ENCODE peak calls at places on chromosomes 2 and 18, in five cellular contexts. One of them, this sample, is unnamed.

GRCh38 chr2:189092936-189093335 is 86.6 kb downstream of the COL5A2 start:
- DNase-seq in body of pancreas: peak; percentile 34
- DNase-seq in mesendoderm: no peak
- DNase-seq in hepatocyte: no peak
- DNase-seq in lower lobe of right lung: no peak
- DNase-seq in this sample: no peak

GRCh38 chr2:232655392-232655791 is 22.0 kb downstream of the EFHD1 start:
- DNase-seq in mesendoderm: no peak
- DNase-seq in hepatocyte: no peak
- DNase-seq in body of pancreas: no peak
- DNase-seq in lower lobe of right lung: no peak
- DNase-seq in this sample: no peak

GRCh38 chr2:9428965-9429577 is 5.6 kb downstream of the CPSF3 start:
- DNase-seq in hepatocyte: no peak
- DNase-seq in lower lobe of right lung: no peak
- DNase-seq in body of pancreas: no peak
- DNase-seq in mesendoderm: no peak
- DNase-seq in this sample: no peak

GRCh38 chr2:68369340-68369734 is 4.3 kb downstream of the PLEK start:
- DNase-seq in lower lobe of right lung: no peak
- DNase-seq in mesendoderm: no peak
- DNase-seq in body of pancreas: no peak
- DNase-seq in hepatocyte: no peak
- DNase-seq in this sample: no peak

GRCh38 chr2:199128476-199129214 is 329.1 kb downstream of the SATB2 start:
- DNase-seq in body of pancreas: no peak
- DNase-seq in hepatocyte: no peak
- DNase-seq in lower lobe of right lung: no peak
- DNase-seq in mesendoderm: no peak
- DNase-seq in this sample: no peak

GRCh38 chr18:27778925-27779324 is 398.0 kb downstream of the CDH2 start:
- DNase-seq in mesendoderm: peak; percentile 35
- DNase-seq in body of pancreas: no peak
- DNase-seq in hepatocyte: no peak
- DNase-seq in lower lobe of right lung: no peak
- DNase-seq in this sample: no peak

GRCh38 chr18:78826631-78827030 is 153.0 kb upstream of the SALL3 start:
- DNase-seq in mesendoderm: no peak
- DNase-seq in hepatocyte: no peak
- DNase-seq in body of pancreas: no peak
- DNase-seq in lower lobe of right lung: no peak
- DNase-seq in this sample: no peak

GRCh38 chr2:3356799-3357198 is 20.8 kb downstream of the EIPR1 start:
- DNase-seq in lower lobe of right lung: no peak
- DNase-seq in mesendoderm: no peak
- DNase-seq in hepatocyte: no peak
- DNase-seq in body of pancreas: no peak
- DNase-seq in this sample: no peak

GRCh38 chr2:88059979-88060906 is 4.7 kb upstream of the KRCC1 start:
- DNase-seq in mesendoderm: peak; percentile 59
- DNase-seq in body of pancreas: peak; percentile 18
- DNase-seq in hepatocyte: peak; percentile 69
- DNase-seq in lower lobe of right lung: no peak
- DNase-seq in this sample: no peak

GRCh38 chr2:38794235-38794946 is 16.4 kb downstream of the GEMIN6 start:
- DNase-seq in body of pancreas: no peak
- DNase-seq in lower lobe of right lung: no peak
- DNase-seq in mesendoderm: no peak
- DNase-seq in hepatocyte: peak; percentile 53
- DNase-seq in this sample: no peak

GRCh38 chr18:9987355-9987754 is 73.5 kb downstream of the VAPA start:
- DNase-seq in body of pancreas: peak; percentile 35
- DNase-seq in lower lobe of right lung: no peak
- DNase-seq in hepatocyte: no peak
- DNase-seq in mesendoderm: no peak
- DNase-seq in this sample: no peak

GRCh38 chr2:168255866-168256265 is 8.5 kb upstream of the STK39 start:
- DNase-seq in lower lobe of right lung: no peak
- DNase-seq in hepatocyte: no peak
- DNase-seq in mesendoderm: no peak
- DNase-seq in body of pancreas: peak; percentile 71
- DNase-seq in this sample: no peak

GRCh38 chr2:227861011-227861410 is 10.4 kb upstream of the DAW1 start:
- DNase-seq in hepatocyte: no peak
- DNase-seq in body of pancreas: no peak
- DNase-seq in mesendoderm: no peak
- DNase-seq in lower lobe of right lung: no peak
- DNase-seq in this sample: no peak

GRCh38 chr18:11667578-11667977 is 21.5 kb upstream of the GNAL start:
- DNase-seq in hepatocyte: no peak
- DNase-seq in mesendoderm: no peak
- DNase-seq in lower lobe of right lung: no peak
- DNase-seq in body of pancreas: no peak
- DNase-seq in this sample: peak; percentile 25

GRCh38 chr2:111140815-111141214 is 20.1 kb downstream of the BCL2L11 start:
- DNase-seq in lower lobe of right lung: no peak
- DNase-seq in hepatocyte: no peak
- DNase-seq in mesendoderm: no peak
- DNase-seq in body of pancreas: no peak
- DNase-seq in this sample: no peak

GRCh38 chr2:196718796-196719564 is 79.5 kb downstream of the CCDC150 start:
- DNase-seq in mesendoderm: peak; percentile 62
- DNase-seq in hepatocyte: peak; percentile 75
- DNase-seq in body of pancreas: peak; percentile 62
- DNase-seq in lower lobe of right lung: no peak
- DNase-seq in this sample: no peak

GRCh38 chr2:74206180-74206688 is 7.8 kb downstream of the MTHFD2 start:
- DNase-seq in body of pancreas: no peak
- DNase-seq in hepatocyte: peak; percentile 20
- DNase-seq in mesendoderm: peak; percentile 69
- DNase-seq in lower lobe of right lung: no peak
- DNase-seq in this sample: no peak

GRCh38 chr2:150626934-150627336 is 139.5 kb upstream of the RND3 start:
- DNase-seq in mesendoderm: no peak
- DNase-seq in hepatocyte: no peak
- DNase-seq in body of pancreas: no peak
- DNase-seq in lower lobe of right lung: no peak
- DNase-seq in this sample: no peak

GRCh38 chr2:220373878-220374277 is 746.4 kb downstream of the SLC4A3 start:
- DNase-seq in mesendoderm: no peak
- DNase-seq in body of pancreas: no peak
- DNase-seq in hepatocyte: no peak
- DNase-seq in lower lobe of right lung: no peak
- DNase-seq in this sample: no peak

GRCh38 chr2:8882094-8882493 is 44.7 kb upstream of the KIDINS220 start:
- DNase-seq in mesendoderm: peak; percentile 87
- DNase-seq in hepatocyte: no peak
- DNase-seq in body of pancreas: no peak
- DNase-seq in lower lobe of right lung: no peak
- DNase-seq in this sample: no peak

GRCh38 chr2:179460530-179460929 is 195.9 kb upstream of the SESTD1 start:
- DNase-seq in lower lobe of right lung: no peak
- DNase-seq in mesendoderm: peak; percentile 50
- DNase-seq in hepatocyte: peak; percentile 67
- DNase-seq in body of pancreas: peak; percentile 4
- DNase-seq in this sample: no peak

GRCh38 chr2:124024491-124025348 is at the start of gene CNTNAP5:
- DNase-seq in hepatocyte: peak; percentile 87
- DNase-seq in mesendoderm: peak; percentile 85
- DNase-seq in body of pancreas: peak; percentile 64
- DNase-seq in lower lobe of right lung: peak; percentile 65
- DNase-seq in this sample: peak; percentile 82

GRCh38 chr2:19198376-19198775 is 160.0 kb downstream of the OSR1 start:
- DNase-seq in body of pancreas: no peak
- DNase-seq in hepatocyte: no peak
- DNase-seq in lower lobe of right lung: no peak
- DNase-seq in mesendoderm: no peak
- DNase-seq in this sample: no peak

GRCh38 chr2:239253264-239253663 is 147.6 kb downstream of the HDAC4 start:
- DNase-seq in body of pancreas: no peak
- DNase-seq in mesendoderm: no peak
- DNase-seq in lower lobe of right lung: no peak
- DNase-seq in hepatocyte: no peak
- DNase-seq in this sample: no peak

GRCh38 chr2:230868151-230868946 is 3.6 kb downstream of the ITM2C start:
- DNase-seq in body of pancreas: no peak
- DNase-seq in hepatocyte: peak; percentile 40
- DNase-seq in mesendoderm: peak; percentile 91
- DNase-seq in lower lobe of right lung: no peak
- DNase-seq in this sample: no peak

GRCh38 chr2:81839780-81840179 is 1535.2 kb upstream of the LRRTM1 start:
- DNase-seq in mesendoderm: no peak
- DNase-seq in lower lobe of right lung: no peak
- DNase-seq in hepatocyte: no peak
- DNase-seq in body of pancreas: no peak
- DNase-seq in this sample: no peak

GRCh38 chr2:69494126-69494525 is 56.9 kb upstream of the NFU1 start:
- DNase-seq in mesendoderm: no peak
- DNase-seq in lower lobe of right lung: no peak
- DNase-seq in body of pancreas: no peak
- DNase-seq in hepatocyte: no peak
- DNase-seq in this sample: no peak

GRCh38 chr2:188338463-188338862 is 46.8 kb downstream of the GULP1 start:
- DNase-seq in lower lobe of right lung: no peak
- DNase-seq in mesendoderm: no peak
- DNase-seq in hepatocyte: no peak
- DNase-seq in body of pancreas: no peak
- DNase-seq in this sample: no peak

GRCh38 chr2:110748489-110748867 is 16.1 kb downstream of the ACOXL start:
- DNase-seq in lower lobe of right lung: no peak
- DNase-seq in body of pancreas: no peak
- DNase-seq in hepatocyte: no peak
- DNase-seq in mesendoderm: no peak
- DNase-seq in this sample: no peak

GRCh38 chr2:97661927-97662326 is 1.9 kb downstream of the ACTR1B start:
- DNase-seq in hepatocyte: no peak
- DNase-seq in body of pancreas: no peak
- DNase-seq in mesendoderm: no peak
- DNase-seq in lower lobe of right lung: no peak
- DNase-seq in this sample: no peak

GRCh38 chr2:97658691-97659157 is 5.1 kb downstream of the ACTR1B start:
- DNase-seq in body of pancreas: no peak
- DNase-seq in lower lobe of right lung: no peak
- DNase-seq in mesendoderm: no peak
- DNase-seq in hepatocyte: no peak
- DNase-seq in this sample: no peak

GRCh38 chr2:97660775-97661417 is 2.9 kb downstream of the ACTR1B start:
- DNase-seq in lower lobe of right lung: no peak
- DNase-seq in body of pancreas: no peak
- DNase-seq in mesendoderm: no peak
- DNase-seq in hepatocyte: no peak
- DNase-seq in this sample: no peak

GRCh38 chr2:97659256-97660043 is 4.4 kb downstream of the ACTR1B start:
- DNase-seq in mesendoderm: no peak
- DNase-seq in lower lobe of right lung: no peak
- DNase-seq in body of pancreas: no peak
- DNase-seq in hepatocyte: no peak
- DNase-seq in this sample: no peak

GRCh38 chr2:97660044-97660774 is 3.6 kb downstream of the ACTR1B start:
- DNase-seq in body of pancreas: no peak
- DNase-seq in mesendoderm: no peak
- DNase-seq in hepatocyte: no peak
- DNase-seq in lower lobe of right lung: no peak
- DNase-seq in this sample: no peak
- H3K36me3 ChIP-seq in body of pancreas: peaks cover 17% of the 10 kb centered on the region
- H3K36me3 ChIP-seq in mesendoderm: peaks cover 2% of the 10 kb centered on the region
- H3K36me3 ChIP-seq in hepatocyte: no peaks in the 10 kb centered on the region
- H3K36me3 ChIP-seq in lower lobe of right lung: peaks cover 50% of the 10 kb centered on the region
- H3K36me3 ChIP-seq in this sample: peaks cover 29% of the 10 kb centered on the region

GRCh38 chr18:58662118-58662517 is 9.1 kb upstream of the MALT1 start:
- DNase-seq in hepatocyte: no peak
- DNase-seq in mesendoderm: no peak
- DNase-seq in lower lobe of right lung: no peak
- DNase-seq in body of pancreas: no peak
- DNase-seq in this sample: no peak

GRCh38 chr18:58657494-58657893 is 13.8 kb upstream of the MALT1 start:
- DNase-seq in body of pancreas: no peak
- DNase-seq in mesendoderm: no peak
- DNase-seq in lower lobe of right lung: no peak
- DNase-seq in hepatocyte: no peak
- DNase-seq in this sample: no peak

GRCh38 chr18:58660915-58661314 is 10.3 kb upstream of the MALT1 start:
- DNase-seq in body of pancreas: no peak
- DNase-seq in mesendoderm: no peak
- DNase-seq in hepatocyte: no peak
- DNase-seq in lower lobe of right lung: no peak
- DNase-seq in this sample: no peak

GRCh38 chr18:58659691-58660090 is 11.6 kb upstream of the MALT1 start:
- DNase-seq in mesendoderm: no peak
- DNase-seq in body of pancreas: no peak
- DNase-seq in lower lobe of right lung: no peak
- DNase-seq in hepatocyte: no peak
- DNase-seq in this sample: no peak

DNA sequence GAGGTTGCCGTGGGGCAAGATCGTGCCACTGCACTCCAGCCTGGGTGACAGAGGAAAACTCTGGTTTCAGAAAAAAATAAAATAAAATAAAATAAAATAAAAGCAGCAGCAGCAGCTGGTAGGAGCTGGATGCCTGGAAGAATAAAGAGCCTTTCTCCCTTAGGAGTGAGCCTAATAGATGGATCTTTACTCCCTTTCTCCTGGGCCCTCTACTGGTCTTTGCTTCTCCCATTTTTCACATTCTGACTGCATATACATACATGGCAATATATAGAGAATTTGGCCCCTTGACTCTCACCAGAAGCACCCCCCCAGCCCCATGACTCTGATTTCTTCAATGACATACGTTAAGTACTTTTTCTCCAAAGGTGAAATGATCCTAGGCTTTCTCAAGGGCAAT is 9.8 kb upstream of the MALT1 start:
- DNase-seq in body of pancreas: no peak
- DNase-seq in lower lobe of right lung: no peak
- DNase-seq in mesendoderm: peak; percentile 48
- DNase-seq in hepatocyte: peak; percentile 17
- DNase-seq in this sample: no peak
- H3K4me1 ChIP-seq in body of pancreas: no peaks in the 10 kb centered on the region
- H3K4me1 ChIP-seq in lower lobe of right lung: peaks cover 8% of the 10 kb centered on the region
- H3K4me1 ChIP-seq in mesendoderm: no peaks in the 10 kb centered on the region
- H3K4me1 ChIP-seq in hepatocyte: no peaks in the 10 kb centered on the region
- H3K4me1 ChIP-seq in this sample: no peaks in the 10 kb centered on the region

GRCh38 chr2:36330456-36331395 is 24.9 kb upstream of the CRIM1 start:
- DNase-seq in mesendoderm: no peak
- DNase-seq in body of pancreas: no peak
- DNase-seq in lower lobe of right lung: no peak
- DNase-seq in hepatocyte: no peak
- DNase-seq in this sample: no peak
- H3K36me3 ChIP-seq in mesendoderm: no peaks in the 10 kb centered on the region
- H3K36me3 ChIP-seq in body of pancreas: no peaks in the 10 kb centered on the region
- H3K36me3 ChIP-seq in lower lobe of right lung: no peaks in the 10 kb centered on the region
- H3K36me3 ChIP-seq in hepatocyte: no peaks in the 10 kb centered on the region
- H3K36me3 ChIP-seq in this sample: no peaks in the 10 kb centered on the region

DNA sequence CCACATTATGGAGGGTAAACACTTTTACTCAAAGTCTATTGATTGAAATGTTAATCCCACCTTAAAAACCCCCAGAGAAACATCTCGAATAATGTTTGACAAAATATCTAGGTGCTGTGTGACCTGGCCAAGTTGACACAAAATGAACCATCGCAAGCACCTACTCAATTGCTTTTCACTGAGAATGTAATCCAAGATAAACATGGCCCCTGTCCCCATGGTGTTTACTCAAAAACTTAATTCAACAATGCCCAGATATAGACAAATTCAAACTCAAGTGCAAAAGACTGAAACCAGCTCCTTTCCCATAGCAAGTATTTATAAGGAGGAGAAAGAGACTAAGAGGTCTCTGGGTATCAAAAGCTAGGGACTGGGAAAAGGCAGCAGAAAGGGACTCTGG is 15.0 kb upstream of the ACMSD start:
- DNase-seq in hepatocyte: no peak
- DNase-seq in mesendoderm: no peak
- DNase-seq in body of pancreas: peak; percentile 15
- DNase-seq in lower lobe of right lung: no peak
- DNase-seq in this sample: no peak
- H3K4me1 ChIP-seq in hepatocyte: peaks cover 5% of the 10 kb centered on the region
- H3K4me1 ChIP-seq in mesendoderm: no peaks in the 10 kb centered on the region
- H3K4me1 ChIP-seq in body of pancreas: peaks cover 9% of the 10 kb centered on the region
- H3K4me1 ChIP-seq in lower lobe of right lung: no peaks in the 10 kb centered on the region
- H3K4me1 ChIP-seq in this sample: no peaks in the 10 kb centered on the region